ENCODE peak calls at places on chromosomes 2 and 18, in four cellular contexts. F, R, D and K are unnamed samples.

GRCh38 chr2:109475531-109476210 is 138.1 kb downstream of the SEPTIN10 start:
- DNase-seq in F (peak), R (peak), D (no peak), K (no peak)

GRCh38 chr2:23426284-23426905 is 41.4 kb downstream of the KLHL29 start:
- DNase-seq in F (peak), R (no peak), D (no peak), K (no peak)

GRCh38 chr18:79043288-79043687 is 25.9 kb upstream of the ATP9B start:
- DNase-seq in F (no peak), R (no peak), D (no peak), K (no peak)

GRCh38 chr2:222576390-222577081 is 79.4 kb downstream of the FARSB start:
- DNase-seq in F (no peak), R (no peak), D (no peak), K (no peak)

GRCh38 chr2:59604143-59604542 is 949.3 kb downstream of the BCL11A start:
- DNase-seq in F (no peak), R (peak), D (no peak), K (no peak)

GRCh38 chr2:231785822-231786176 is 446 bp upstream of the COPS7B start:
- DNase-seq in F (no peak), R (no peak), D (no peak), K (peak)

GRCh38 chr2:47561906-47562305 is 158.9 kb downstream of the MSH2 start:
- DNase-seq in F (no peak), R (no peak), D (no peak), K (no peak)

GRCh38 chr18:7586379-7586778 is 19.3 kb downstream of the PTPRM start:
- DNase-seq in F (no peak), R (no peak), D (no peak), K (no peak)

GRCh38 chr18:35938158-35938557 is 34.3 kb upstream of the RMP24 start:
- DNase-seq in F (peak), R (no peak), D (no peak), K (no peak)

GRCh38 chr18:42183746-42184145 is 228.7 kb downstream of the PIK3C3 start:
- DNase-seq in F (peak), R (no peak), D (no peak), K (no peak)

GRCh38 chr2:122451040-122451439 is 695.6 kb downstream of the TSN start:
- DNase-seq in F (peak), R (peak), D (no peak), K (no peak)

GRCh38 chr2:178990533-178991241 is 59.2 kb downstream of the CCDC141 start:
- DNase-seq in F (no peak), R (no peak), D (no peak), K (no peak)

GRCh38 chr2:15986068-15986560 is 45.8 kb downstream of the MYCN start:
- DNase-seq in F (no peak), R (no peak), D (no peak), K (no peak)

GRCh38 chr2:85678794-85679672 is 11.0 kb upstream of the SFTPB start:
- DNase-seq in F (peak), R (peak), D (peak), K (peak)

GRCh38 chr18:9719421-9719981 is 11.4 kb downstream of the RAB31 start:
- DNase-seq in F (peak), R (no peak), D (peak), K (no peak)

GRCh38 chr2:230224458-230224857 is 1.1 kb upstream of the SP140 start:
- DNase-seq in F (no peak), R (no peak), D (no peak), K (no peak)

GRCh38 chr2:1676913-1677832 is 67.1 kb downstream of the PXDN start:
- DNase-seq in F (no peak), R (no peak), D (peak), K (no peak)